ENCODE peak calls at places on chromosomes 13 and 19, in nine cellular contexts. One of them, this sample, is unnamed.

GRCh38 chr13:99028890-99029289 is 51.0 kb upstream of the DOCK9 start:
- DNase-seq in upper lobe of right lung: no peak
- DNase-seq in right cardiac atrium: no peak
- DNase-seq in naive thymus-derived CD4-positive, alpha-beta T cell: no peak
- DNase-seq in tibial artery: no peak
- DNase-seq in heart left ventricle: no peak
- DNase-seq in stomach: no peak
- DNase-seq in body of pancreas: no peak
- DNase-seq in prostate gland: no peak
- DNase-seq in this sample: no peak

GRCh38 chr13:76438050-76438449 is 448.2 kb downstream of the KCTD12 start:
- DNase-seq in tibial artery: no peak
- DNase-seq in body of pancreas: no peak
- DNase-seq in stomach: no peak
- DNase-seq in upper lobe of right lung: no peak
- DNase-seq in prostate gland: no peak
- DNase-seq in naive thymus-derived CD4-positive, alpha-beta T cell: no peak
- DNase-seq in right cardiac atrium: no peak
- DNase-seq in heart left ventricle: no peak
- DNase-seq in this sample: no peak

GRCh38 chr13:22325761-22326160 is 654.9 kb downstream of the FGF9 start:
- DNase-seq in naive thymus-derived CD4-positive, alpha-beta T cell: no peak
- DNase-seq in prostate gland: no peak
- DNase-seq in upper lobe of right lung: no peak
- DNase-seq in heart left ventricle: no peak
- DNase-seq in body of pancreas: no peak
- DNase-seq in right cardiac atrium: no peak
- DNase-seq in stomach: no peak
- DNase-seq in tibial artery: no peak
- DNase-seq in this sample: no peak

GRCh38 chr13:94722596-94722995 is 10.3 kb upstream of the SOX21 start:
- DNase-seq in heart left ventricle: no peak
- DNase-seq in naive thymus-derived CD4-positive, alpha-beta T cell: no peak
- DNase-seq in prostate gland: no peak
- DNase-seq in stomach: no peak
- DNase-seq in tibial artery: no peak
- DNase-seq in body of pancreas: no peak
- DNase-seq in right cardiac atrium: no peak
- DNase-seq in upper lobe of right lung: no peak
- DNase-seq in this sample: no peak

GRCh38 chr13:97220151-97220900 is 1.8 kb upstream of the MBNL2 start:
- DNase-seq in body of pancreas: no peak
- DNase-seq in right cardiac atrium: no peak
- DNase-seq in naive thymus-derived CD4-positive, alpha-beta T cell: no peak
- DNase-seq in tibial artery: no peak
- DNase-seq in upper lobe of right lung: no peak
- DNase-seq in heart left ventricle: no peak
- DNase-seq in prostate gland: no peak
- DNase-seq in stomach: no peak
- DNase-seq in this sample: no peak

GRCh38 chr13:20124303-20124702 is 36.5 kb downstream of the GJA3 start:
- DNase-seq in heart left ventricle: no peak
- DNase-seq in tibial artery: no peak
- DNase-seq in prostate gland: no peak
- DNase-seq in upper lobe of right lung: no peak
- DNase-seq in stomach: no peak
- DNase-seq in naive thymus-derived CD4-positive, alpha-beta T cell: no peak
- DNase-seq in right cardiac atrium: no peak
- DNase-seq in body of pancreas: no peak
- DNase-seq in this sample: no peak

GRCh38 chr19:15897738-15898276 is at the start of gene CYP4F2:
- DNase-seq in heart left ventricle: no peak
- DNase-seq in upper lobe of right lung: no peak
- DNase-seq in naive thymus-derived CD4-positive, alpha-beta T cell: no peak
- DNase-seq in tibial artery: no peak
- DNase-seq in body of pancreas: no peak
- DNase-seq in right cardiac atrium: no peak
- DNase-seq in prostate gland: no peak
- DNase-seq in stomach: no peak
- DNase-seq in this sample: no peak

GRCh38 chr13:101398191-101398590 is 18.1 kb downstream of the NALCN start:
- DNase-seq in stomach: no peak
- DNase-seq in heart left ventricle: no peak
- DNase-seq in prostate gland: no peak
- DNase-seq in tibial artery: no peak
- DNase-seq in upper lobe of right lung: no peak
- DNase-seq in naive thymus-derived CD4-positive, alpha-beta T cell: no peak
- DNase-seq in body of pancreas: no peak
- DNase-seq in right cardiac atrium: no peak
- DNase-seq in this sample: no peak

GRCh38 chr13:50026788-50027473 is 11.7 kb downstream of the KCNRG start:
- DNase-seq in tibial artery: no peak
- DNase-seq in stomach: no peak
- DNase-seq in prostate gland: no peak
- DNase-seq in naive thymus-derived CD4-positive, alpha-beta T cell: no peak
- DNase-seq in right cardiac atrium: no peak
- DNase-seq in body of pancreas: no peak
- DNase-seq in heart left ventricle: no peak
- DNase-seq in upper lobe of right lung: no peak
- DNase-seq in this sample: no peak

GRCh38 chr19:29576761-29577661 is 29.1 kb upstream of the POP4 start:
- DNase-seq in upper lobe of right lung: no peak
- DNase-seq in heart left ventricle: no peak
- DNase-seq in tibial artery: no peak
- DNase-seq in prostate gland: no peak
- DNase-seq in naive thymus-derived CD4-positive, alpha-beta T cell: no peak
- DNase-seq in stomach: no peak
- DNase-seq in body of pancreas: no peak
- DNase-seq in right cardiac atrium: no peak
- DNase-seq in this sample: no peak

GRCh38 chr13:110092869-110093268 is 214.1 kb downstream of the COL4A1 start:
- DNase-seq in body of pancreas: no peak
- DNase-seq in prostate gland: no peak
- DNase-seq in heart left ventricle: no peak
- DNase-seq in stomach: no peak
- DNase-seq in naive thymus-derived CD4-positive, alpha-beta T cell: no peak
- DNase-seq in right cardiac atrium: no peak
- DNase-seq in upper lobe of right lung: no peak
- DNase-seq in tibial artery: no peak
- DNase-seq in this sample: no peak

GRCh38 chr19:33517922-33518321 is 3.7 kb downstream of the PEPD start:
- DNase-seq in heart left ventricle: no peak
- DNase-seq in upper lobe of right lung: no peak
- DNase-seq in right cardiac atrium: no peak
- DNase-seq in tibial artery: no peak
- DNase-seq in stomach: no peak
- DNase-seq in prostate gland: no peak
- DNase-seq in naive thymus-derived CD4-positive, alpha-beta T cell: no peak
- DNase-seq in body of pancreas: no peak
- DNase-seq in this sample: no peak

GRCh38 chr13:89832827-89833226 is 1514.7 kb upstream of the MIR17HG start:
- DNase-seq in tibial artery: no peak
- DNase-seq in body of pancreas: no peak
- DNase-seq in right cardiac atrium: no peak
- DNase-seq in stomach: no peak
- DNase-seq in heart left ventricle: no peak
- DNase-seq in naive thymus-derived CD4-positive, alpha-beta T cell: no peak
- DNase-seq in upper lobe of right lung: no peak
- DNase-seq in prostate gland: no peak
- DNase-seq in this sample: no peak

GRCh38 chr13:27126877-27127276 is 44.7 kb downstream of the USP12 start:
- DNase-seq in prostate gland: no peak
- DNase-seq in heart left ventricle: no peak
- DNase-seq in right cardiac atrium: no peak
- DNase-seq in tibial artery: no peak
- DNase-seq in stomach: no peak
- DNase-seq in body of pancreas: no peak
- DNase-seq in naive thymus-derived CD4-positive, alpha-beta T cell: no peak
- DNase-seq in upper lobe of right lung: no peak
- DNase-seq in this sample: no peak

GRCh38 chr19:42301646-42302204 is at the start of gene PRR19:
- DNase-seq in right cardiac atrium: no peak
- DNase-seq in tibial artery: no peak
- DNase-seq in body of pancreas: no peak
- DNase-seq in prostate gland: no peak
- DNase-seq in naive thymus-derived CD4-positive, alpha-beta T cell: no peak
- DNase-seq in upper lobe of right lung: no peak
- DNase-seq in stomach: no peak
- DNase-seq in heart left ventricle: no peak
- DNase-seq in this sample: no peak

GRCh38 chr19:13036366-13036976 is 41.2 kb downstream of the NFIX start:
- DNase-seq in upper lobe of right lung: peak; percentile 79
- DNase-seq in naive thymus-derived CD4-positive, alpha-beta T cell: no peak
- DNase-seq in tibial artery: peak; percentile 92
- DNase-seq in prostate gland: no peak
- DNase-seq in stomach: peak; percentile 66
- DNase-seq in heart left ventricle: peak; percentile 54
- DNase-seq in body of pancreas: peak; percentile 63
- DNase-seq in right cardiac atrium: peak; percentile 69
- DNase-seq in this sample: no peak

GRCh38 chr13:113411216-113412023 is 41.9 kb downstream of the ADPRHL1 start:
- DNase-seq in right cardiac atrium: peak; percentile 86
- DNase-seq in upper lobe of right lung: peak; percentile 62
- DNase-seq in tibial artery: peak; percentile 93
- DNase-seq in naive thymus-derived CD4-positive, alpha-beta T cell: no peak
- DNase-seq in heart left ventricle: peak; percentile 88
- DNase-seq in prostate gland: no peak
- DNase-seq in body of pancreas: no peak
- DNase-seq in stomach: no peak
- DNase-seq in this sample: peak; percentile 53

GRCh38 chr19:4896372-4896771 is 6.3 kb downstream of the ARRDC5 start:
- DNase-seq in upper lobe of right lung: no peak
- DNase-seq in tibial artery: no peak
- DNase-seq in naive thymus-derived CD4-positive, alpha-beta T cell: no peak
- DNase-seq in body of pancreas: peak; percentile 43
- DNase-seq in stomach: peak; percentile 46
- DNase-seq in right cardiac atrium: no peak
- DNase-seq in prostate gland: no peak
- DNase-seq in heart left ventricle: no peak
- DNase-seq in this sample: no peak

GRCh38 chr19:30131246-30131645 is 189.2 kb downstream of the URI1 start:
- DNase-seq in heart left ventricle: no peak
- DNase-seq in tibial artery: no peak
- DNase-seq in naive thymus-derived CD4-positive, alpha-beta T cell: no peak
- DNase-seq in body of pancreas: no peak
- DNase-seq in prostate gland: no peak
- DNase-seq in right cardiac atrium: no peak
- DNase-seq in stomach: no peak
- DNase-seq in upper lobe of right lung: peak; percentile 54
- DNase-seq in this sample: peak; percentile 44

GRCh38 chr19:36152061-36152885 is at the start of gene COX7A1:
- DNase-seq in right cardiac atrium: peak; percentile 93
- DNase-seq in body of pancreas: peak; percentile 58
- DNase-seq in naive thymus-derived CD4-positive, alpha-beta T cell: no peak
- DNase-seq in tibial artery: peak; percentile 93
- DNase-seq in heart left ventricle: peak; percentile 91
- DNase-seq in stomach: no peak
- DNase-seq in prostate gland: no peak
- DNase-seq in upper lobe of right lung: peak; percentile 75
- DNase-seq in this sample: peak; percentile 87

GRCh38 chr19:48681127-48681470 is 8.3 kb upstream of the NTN5 start:
- DNase-seq in right cardiac atrium: no peak
- DNase-seq in prostate gland: no peak
- DNase-seq in stomach: peak; percentile 57
- DNase-seq in tibial artery: no peak
- DNase-seq in body of pancreas: peak; percentile 41
- DNase-seq in upper lobe of right lung: no peak
- DNase-seq in heart left ventricle: no peak
- DNase-seq in naive thymus-derived CD4-positive, alpha-beta T cell: no peak
- DNase-seq in this sample: no peak

GRCh38 chr19:20925481-20925880 is 2.4 kb downstream of the ZNF85 start:
- DNase-seq in right cardiac atrium: no peak
- DNase-seq in upper lobe of right lung: no peak
- DNase-seq in tibial artery: no peak
- DNase-seq in heart left ventricle: no peak
- DNase-seq in stomach: no peak
- DNase-seq in body of pancreas: no peak
- DNase-seq in prostate gland: no peak
- DNase-seq in naive thymus-derived CD4-positive, alpha-beta T cell: no peak
- DNase-seq in this sample: no peak

GRCh38 chr13:113802090-113802531 is 43.1 kb downstream of the TMEM255B start:
- DNase-seq in tibial artery: peak; percentile 55
- DNase-seq in naive thymus-derived CD4-positive, alpha-beta T cell: no peak
- DNase-seq in upper lobe of right lung: peak; percentile 72
- DNase-seq in body of pancreas: no peak
- DNase-seq in stomach: no peak
- DNase-seq in heart left ventricle: peak; percentile 72
- DNase-seq in right cardiac atrium: peak; percentile 86
- DNase-seq in prostate gland: no peak
- DNase-seq in this sample: peak; percentile 74

GRCh38 chr19:10744222-10744847 is 26.5 kb downstream of the DNM2 start:
- DNase-seq in naive thymus-derived CD4-positive, alpha-beta T cell: no peak
- DNase-seq in prostate gland: peak; percentile 43
- DNase-seq in tibial artery: no peak
- DNase-seq in right cardiac atrium: no peak
- DNase-seq in heart left ventricle: no peak
- DNase-seq in upper lobe of right lung: no peak
- DNase-seq in stomach: peak; percentile 41
- DNase-seq in body of pancreas: no peak
- DNase-seq in this sample: no peak
- H3K4me1 ChIP-seq in naive thymus-derived CD4-positive, alpha-beta T cell: peaks cover 32% of the 10 kb centered on the region
- H3K4me1 ChIP-seq in prostate gland: peaks cover 22% of the 10 kb centered on the region
- H3K4me1 ChIP-seq in tibial artery: peaks cover 19% of the 10 kb centered on the region
- H3K4me1 ChIP-seq in right cardiac atrium: peaks cover 37% of the 10 kb centered on the region
- H3K4me1 ChIP-seq in heart left ventricle: peaks cover 49% of the 10 kb centered on the region
- H3K4me1 ChIP-seq in upper lobe of right lung: peaks cover 56% of the 10 kb centered on the region
- H3K4me1 ChIP-seq in stomach: peaks cover 71% of the 10 kb centered on the region
- H3K4me1 ChIP-seq in body of pancreas: peaks cover 87% of the 10 kb centered on the region
- H3K4me1 ChIP-seq in this sample: peaks cover 97% of the 10 kb centered on the region

GRCh38 chr13:48580886-48581285 is 48.0 kb upstream of the RCBTB2 start:
- DNase-seq in stomach: no peak
- DNase-seq in body of pancreas: no peak
- DNase-seq in tibial artery: no peak
- DNase-seq in right cardiac atrium: no peak
- DNase-seq in upper lobe of right lung: no peak
- DNase-seq in heart left ventricle: no peak
- DNase-seq in naive thymus-derived CD4-positive, alpha-beta T cell: no peak
- DNase-seq in prostate gland: no peak
- DNase-seq in this sample: no peak
- H3K4me1 ChIP-seq in stomach: peaks cover 19% of the 10 kb centered on the region
- H3K4me1 ChIP-seq in body of pancreas: peaks cover 24% of the 10 kb centered on the region
- H3K4me1 ChIP-seq in tibial artery: peaks cover 15% of the 10 kb centered on the region
- H3K4me1 ChIP-seq in right cardiac atrium: peaks cover 9% of the 10 kb centered on the region
- H3K4me1 ChIP-seq in upper lobe of right lung: peaks cover 29% of the 10 kb centered on the region
- H3K4me1 ChIP-seq in heart left ventricle: peaks cover 9% of the 10 kb centered on the region
- H3K4me1 ChIP-seq in naive thymus-derived CD4-positive, alpha-beta T cell: peaks cover 6% of the 10 kb centered on the region
- H3K4me1 ChIP-seq in prostate gland: peaks cover 3% of the 10 kb centered on the region
- H3K4me1 ChIP-seq in this sample: peaks cover 34% of the 10 kb centered on the region

GRCh38 chr19:17580470-17581000 is 25.1 kb downstream of the COLGALT1 start:
- DNase-seq in right cardiac atrium: no peak
- DNase-seq in stomach: no peak
- DNase-seq in naive thymus-derived CD4-positive, alpha-beta T cell: no peak
- DNase-seq in prostate gland: no peak
- DNase-seq in upper lobe of right lung: no peak
- DNase-seq in heart left ventricle: peak; percentile 18
- DNase-seq in tibial artery: no peak
- DNase-seq in body of pancreas: no peak
- DNase-seq in this sample: no peak
- H3K4me1 ChIP-seq in right cardiac atrium: no peaks in the 10 kb centered on the region
- H3K4me1 ChIP-seq in stomach: no peaks in the 10 kb centered on the region
- H3K4me1 ChIP-seq in naive thymus-derived CD4-positive, alpha-beta T cell: no peaks in the 10 kb centered on the region
- H3K4me1 ChIP-seq in prostate gland: no peaks in the 10 kb centered on the region
- H3K4me1 ChIP-seq in upper lobe of right lung: no peaks in the 10 kb centered on the region
- H3K4me1 ChIP-seq in heart left ventricle: no peaks in the 10 kb centered on the region
- H3K4me1 ChIP-seq in tibial artery: no peaks in the 10 kb centered on the region
- H3K4me1 ChIP-seq in body of pancreas: no peaks in the 10 kb centered on the region
- H3K4me1 ChIP-seq in this sample: no peaks in the 10 kb centered on the region

GRCh38 chr13:38073931-38074330 is 204.4 kb upstream of the TRPC4 start:
- DNase-seq in naive thymus-derived CD4-positive, alpha-beta T cell: no peak
- DNase-seq in prostate gland: no peak
- DNase-seq in body of pancreas: no peak
- DNase-seq in right cardiac atrium: no peak
- DNase-seq in upper lobe of right lung: no peak
- DNase-seq in heart left ventricle: no peak
- DNase-seq in tibial artery: no peak
- DNase-seq in stomach: no peak
- DNase-seq in this sample: no peak
- H3K4me1 ChIP-seq in naive thymus-derived CD4-positive, alpha-beta T cell: no peaks in the 10 kb centered on the region
- H3K4me1 ChIP-seq in prostate gland: no peaks in the 10 kb centered on the region
- H3K4me1 ChIP-seq in body of pancreas: no peaks in the 10 kb centered on the region
- H3K4me1 ChIP-seq in right cardiac atrium: no peaks in the 10 kb centered on the region
- H3K4me1 ChIP-seq in upper lobe of right lung: no peaks in the 10 kb centered on the region
- H3K4me1 ChIP-seq in heart left ventricle: no peaks in the 10 kb centered on the region
- H3K4me1 ChIP-seq in tibial artery: no peaks in the 10 kb centered on the region
- H3K4me1 ChIP-seq in stomach: no peaks in the 10 kb centered on the region
- H3K4me1 ChIP-seq in this sample: no peaks in the 10 kb centered on the region